ENCODE peak calls at places on chromosomes 13 and 19, in five cellular contexts. V is stimulated activated CD4-positive, alpha-beta T cell treated with anti-CD3 and anti-CD28 coated beads, Interleukin-2, amount 100 ng/mL, for 48 hours; C is tibial artery; N is effector memory CD4-positive, alpha-beta T cell; Y is NCI-H460. P is an unnamed sample.

GRCh38 chr13:27151798-27152599 is 19.6 kb downstream of the USP12 start:
- DNase-seq in V (no peak), C (no peak), N (no peak), Y (no peak), P (no peak)

GRCh38 chr13:94947965-94948371 is 235.6 kb upstream of the SOX21 start:
- DNase-seq in V (no peak), C (no peak), N (no peak), Y (no peak), P (no peak)

GRCh38 chr19:41531438-41532311 is 44.3 kb upstream of the CEACAM21 start:
- DNase-seq in V (peak; percentile 70), C (peak; percentile 76), N (peak; percentile 77), Y (peak; percentile 38), P (peak; percentile 98)

GRCh38 chr13:32426981-32427851 is 714 bp downstream of the N4BP2L1 start:
- DNase-seq in V (peak; percentile 41), C (peak; percentile 61), N (peak; percentile 47), Y (no peak), P (peak; percentile 25)

GRCh38 chr13:87172166-87172825 is 498.9 kb upstream of the SLITRK5 start:
- DNase-seq in V (no peak), C (no peak), N (no peak), Y (no peak), P (no peak)

GRCh38 chr19:54478677-54479266 is 5.7 kb upstream of the CDC42EP5 start:
- DNase-seq in V (no peak), C (no peak), N (no peak), Y (no peak), P (peak; percentile 54)

GRCh38 chr13:80251403-80251802 is 89.5 kb downstream of the SPRY2 start:
- DNase-seq in V (no peak), C (no peak), N (no peak), Y (no peak), P (no peak)

GRCh38 chr19:3761382-3762129 is at the start of gene APBA3:
- DNase-seq in V (peak; percentile 97), C (peak; percentile 92), N (peak; percentile 88), Y (peak; percentile 86), P (peak; percentile 94)

GRCh38 chr19:56840452-56841193 is at the start of the genes PEG3 and ZIM2:
- DNase-seq in V (no peak), C (peak; percentile 38), N (no peak), Y (no peak), P (no peak)

GRCh38 chr19:32189956-32190706 is 155.3 kb upstream of the ZNF507 start:
- DNase-seq in V (no peak), C (no peak), N (no peak), Y (no peak), P (no peak)

GRCh38 chr19:42250249-42250665 is 4.7 kb downstream of the ERF start:
- DNase-seq in V (no peak), C (no peak), N (no peak), Y (no peak), P (no peak)

GRCh38 chr19:1315470-1316166 is 29.9 kb downstream of the EFNA2 start:
- DNase-seq in V (peak; percentile 22), C (no peak), N (no peak), Y (peak; percentile 21), P (peak; percentile 31)

GRCh38 chr13:39186205-39186880 is 148.1 kb downstream of the NHLRC3 start:
- DNase-seq in V (no peak), C (peak; percentile 27), N (no peak), Y (no peak), P (no peak)

GRCh38 chr19:45103625-45104319 is 10.8 kb downstream of the PPP1R37 start:
- DNase-seq in V (no peak), C (no peak), N (no peak), Y (no peak), P (no peak)

GRCh38 chr19:15101479-15102082 is 5.6 kb upstream of the SYDE1 start:
- DNase-seq in V (peak; percentile 57), C (no peak), N (no peak), Y (no peak), P (peak; percentile 75)

GRCh38 chr13:62653371-62653770 is 1237.7 kb upstream of the PCDH20 start:
- DNase-seq in V (no peak), C (no peak), N (no peak), Y (no peak), P (no peak)

GRCh38 chr13:110211046-110211445 is 95.9 kb downstream of the COL4A1 start:
- DNase-seq in V (no peak), C (no peak), N (no peak), Y (no peak), P (no peak)

GRCh38 chr13:28329395-28330158 is 165.4 kb downstream of the FLT1 start:
- DNase-seq in V (no peak), C (no peak), N (no peak), Y (no peak), P (peak; percentile 99)

GRCh38 chr19:57363734-57364181 is 407 bp downstream of the TRAPPC2B start:
- DNase-seq in V (no peak), C (no peak), N (no peak), Y (no peak), P (no peak)

GRCh38 chr19:824885-825284 is 2.8 kb upstream of the AZU1 start:
- DNase-seq in V (no peak), C (no peak), N (no peak), Y (no peak), P (no peak)

GRCh38 chr19:48415869-48416268 is 22.4 kb downstream of the GRIN2D start:
- DNase-seq in V (no peak), C (no peak), N (no peak), Y (no peak), P (no peak)

GRCh38 chr13:45847554-45848224 is 3.9 kb downstream of the SIAH3 start:
- DNase-seq in V (no peak), C (peak; percentile 36), N (peak; percentile 17), Y (no peak), P (peak; percentile 78)

GRCh38 chr19:45161715-45162463 is 1.1 kb upstream of the NKPD1 start:
- DNase-seq in V (no peak), C (no peak), N (no peak), Y (peak; percentile 20), P (peak; percentile 50)

GRCh38 chr19:19335408-19336158 is 15.0 kb downstream of the MAU2 start:
- DNase-seq in V (no peak), C (no peak), N (no peak), Y (no peak), P (no peak)

GRCh38 chr13:111623170-111623569 is 302.7 kb downstream of the TEX29 start:
- DNase-seq in V (no peak), C (no peak), N (no peak), Y (no peak), P (no peak)

GRCh38 chr13:37194428-37194861 is 89.0 kb upstream of the CSNK1A1L start:
- DNase-seq in V (no peak), C (no peak), N (no peak), Y (no peak), P (peak; percentile 71)

GRCh38 chr13:36174923-36175322 is 39.4 kb downstream of the SOHLH2 start:
- DNase-seq in V (no peak), C (no peak), N (no peak), Y (no peak), P (no peak)

GRCh38 chr13:33723772-33724435 is 94.0 kb upstream of the RFC3 start:
- DNase-seq in V (peak; percentile 47), C (peak; percentile 84), N (peak; percentile 23), Y (peak; percentile 78), P (peak; percentile 85)

GRCh38 chr13:110538632-110539031 is 22.9 kb downstream of the RAB20 start:
- DNase-seq in V (no peak), C (peak; percentile 70), N (no peak), Y (no peak), P (no peak)

GRCh38 chr19:43489979-43490599 is 14.5 kb downstream of the PHLDB3 start:
- DNase-seq in V (no peak), C (no peak), N (no peak), Y (no peak), P (no peak)

GRCh38 chr13:28117689-28118377 is 17.5 kb upstream of the FLT3 start:
- DNase-seq in V (no peak), C (peak; percentile 60), N (no peak), Y (no peak), P (peak; percentile 50)

GRCh38 chr13:79318664-79319063 is 87.4 kb downstream of the RBM26 start:
- DNase-seq in V (no peak), C (no peak), N (no peak), Y (no peak), P (no peak)

GRCh38 chr13:49240017-49240416 is 7.7 kb upstream of the CDADC1 start:
- DNase-seq in V (peak; percentile 35), C (no peak), N (no peak), Y (no peak), P (peak; percentile 41)

P was measured in endothelial cell of umbilical vein.